ENCODE peak calls at places on chromosomes 13 and 19, in ten cellular contexts. L is heart left ventricle, B is A549, V is body of pancreas, A is tibial nerve, P is uterus, Q is adrenal gland, M is esophagus squamous epithelium, W is IMR-90, E is ovary. J is an unnamed sample. For H3K4me1, the result is how much of the 10 kb centered on the place peaks cover.

GRCh38 chr13:89061821-89062220 is 1390.7 kb downstream of the SLITRK5 start:
- DNase-seq in L (no peak), B (no peak), V (peak), A (no peak), P (no peak), Q (no peak), M (no peak), W (no peak), E (no peak), J (no peak)

GRCh38 chr19:1258707-1259205 is 10.4 kb downstream of the MIDN start:
- DNase-seq in L (no peak), B (no peak), V (no peak), A (no peak), P (no peak), Q (no peak), M (no peak), W (no peak), E (no peak), J (no peak)

GRCh38 chr19:31266196-31266595 is 83.0 kb downstream of the TSHZ3 start:
- DNase-seq in L (no peak), B (no peak), V (no peak), A (no peak), P (no peak), Q (no peak), M (no peak), W (no peak), E (no peak), J (peak)

GRCh38 chr13:94596575-94596971 is 621 bp upstream of the TGDS start:
- DNase-seq in L (no peak), B (no peak), V (no peak), A (no peak), P (peak), Q (no peak), M (no peak), W (no peak), E (peak), J (peak)

GRCh38 chr19:4288091-4288777 is 9.2 kb downstream of the SHD start:
- DNase-seq in L (no peak), B (no peak), V (no peak), A (no peak), P (no peak), Q (no peak), M (no peak), W (no peak), E (no peak), J (no peak)

GRCh38 chr13:107942030-107942617 is 273.2 kb downstream of the LIG4 start:
- DNase-seq in L (no peak), B (no peak), V (no peak), A (no peak), P (no peak), Q (no peak), M (no peak), W (no peak), E (no peak), J (no peak)

GRCh38 chr13:107866007-107866665 is 349.2 kb downstream of the LIG4 start:
- DNase-seq in L (no peak), B (no peak), V (peak), A (no peak), P (no peak), Q (no peak), M (no peak), W (peak), E (peak), J (no peak)

GRCh38 chr19:18996796-18997394 is 36.4 kb downstream of the SUGP2 start:
- DNase-seq in L (no peak), B (no peak), V (no peak), A (no peak), P (no peak), Q (no peak), M (no peak), W (no peak), E (no peak), J (no peak)

GRCh38 chr13:78499802-78500201 is 103.5 kb downstream of the POU4F1 start:
- DNase-seq in L (no peak), B (no peak), V (no peak), A (no peak), P (no peak), Q (no peak), M (no peak), W (no peak), E (no peak), J (no peak)

GRCh38 chr19:52231154-52231565 is 38.2 kb upstream of the ZNF766 start:
- DNase-seq in L (no peak), B (no peak), V (no peak), A (no peak), P (no peak), Q (peak), M (no peak), W (peak), E (no peak), J (no peak)

GRCh38 chr19:39401549-39402416 is 4.9 kb upstream of the ZFP36 start:
- DNase-seq in L (no peak), B (no peak), V (peak), A (peak), P (peak), Q (peak), M (no peak), W (peak), E (peak), J (peak)

GRCh38 chr13:113666324-113666660 is 727 bp upstream of the GRK1 start:
- DNase-seq in L (no peak), B (no peak), V (no peak), A (no peak), P (peak), Q (no peak), M (no peak), W (no peak), E (no peak), J (peak)

GRCh38 chr13:42894765-42895181 is 97.3 kb downstream of the EPSTI1 start:
- DNase-seq in L (peak), B (no peak), V (peak), A (no peak), P (no peak), Q (peak), M (no peak), W (peak), E (no peak), J (no peak)

GRCh38 chr19:803686-804418 is 6.6 kb downstream of the PTBP1 start:
- DNase-seq in L (peak), B (no peak), V (no peak), A (no peak), P (no peak), Q (peak), M (no peak), W (no peak), E (no peak), J (no peak)

GRCh38 chr13:100977841-100978240 is 303.2 kb upstream of the TMTC4 start:
- DNase-seq in L (no peak), B (no peak), V (no peak), A (no peak), P (no peak), Q (no peak), M (no peak), W (no peak), E (no peak), J (no peak)

GRCh38 chr19:1855828-1856255 is 7.5 kb downstream of the KLF16 start:
- DNase-seq in L (no peak), B (no peak), V (no peak), A (no peak), P (no peak), Q (no peak), M (no peak), W (peak), E (no peak), J (no peak)

GRCh38 chr13:100130930-100131511 is 42.1 kb downstream of the PCCA start:
- DNase-seq in L (no peak), B (no peak), V (no peak), A (no peak), P (no peak), Q (no peak), M (no peak), W (no peak), E (no peak), J (no peak)

GRCh38 chr19:39428309-39429112 is 7.2 kb downstream of the RPS16 start:
- DNase-seq in L (peak), B (peak), V (peak), A (no peak), P (peak), Q (peak), M (no peak), W (peak), E (peak), J (peak)

GRCh38 chr13:57438072-57438471 is 193.5 kb upstream of the PCDH17 start:
- DNase-seq in L (no peak), B (no peak), V (no peak), A (no peak), P (no peak), Q (no peak), M (no peak), W (no peak), E (no peak), J (no peak)

GRCh38 chr19:1591421-1592022 is 1.1 kb downstream of the MBD3 start:
- DNase-seq in L (no peak), B (no peak), V (peak), A (no peak), P (no peak), Q (no peak), M (no peak), W (no peak), E (no peak), J (no peak)

GRCh38 chr19:40229484-40229883 is 3.0 kb upstream of the CCNP start:
- DNase-seq in L (no peak), B (no peak), V (no peak), A (no peak), P (no peak), Q (no peak), M (no peak), W (peak), E (no peak), J (no peak)

GRCh38 chr13:46666727-46667456 is 113.9 kb downstream of the LRCH1 start:
- DNase-seq in L (no peak), B (no peak), V (no peak), A (no peak), P (no peak), Q (no peak), M (no peak), W (no peak), E (no peak), J (no peak)

GRCh38 chr13:34738251-34739170 is 203.6 kb upstream of the NBEA start:
- DNase-seq in L (no peak), B (no peak), V (no peak), A (no peak), P (no peak), Q (no peak), M (no peak), W (no peak), E (no peak), J (no peak)

GRCh38 chr13:107778094-107778493 is 437.2 kb downstream of the LIG4 start:
- DNase-seq in L (no peak), B (no peak), V (no peak), A (no peak), P (no peak), Q (no peak), M (no peak), W (no peak), E (no peak), J (no peak)

GRCh38 chr19:35513231-35513974 is at the start of gene DMKN:
- DNase-seq in L (no peak), B (no peak), V (no peak), A (no peak), P (no peak), Q (no peak), M (no peak), W (peak), E (no peak), J (no peak)

GRCh38 chr13:30763786-30764440 is 28.6 kb downstream of the ALOX5AP start:
- DNase-seq in L (no peak), B (no peak), V (no peak), A (no peak), P (no peak), Q (no peak), M (no peak), W (peak), E (no peak), J (no peak)

GRCh38 chr19:11061951-11062350 is 27.3 kb upstream of the LDLR start:
- DNase-seq in L (no peak), B (no peak), V (no peak), A (no peak), P (no peak), Q (no peak), M (no peak), W (no peak), E (no peak), J (peak)
- TF ChIP-seq POLR2A in L (no peak), B (no peak), V (no peak), A (no peak), P (no peak), Q (no peak), M (no peak), W (no peak), E (no peak), J (no peak)

GRCh38 chr19:6232567-6232966 is 47.2 kb downstream of the MLLT1 start:
- DNase-seq in L (no peak), B (no peak), V (no peak), A (no peak), P (peak), Q (no peak), M (no peak), W (peak), E (peak), J (no peak)
- H3K4me1 ChIP-seq in L (under half), B (under half), V (under half), A (under half), P (under half), Q (under half), M (half or more), W (under half), E (under half), J (half or more)

DNA sequence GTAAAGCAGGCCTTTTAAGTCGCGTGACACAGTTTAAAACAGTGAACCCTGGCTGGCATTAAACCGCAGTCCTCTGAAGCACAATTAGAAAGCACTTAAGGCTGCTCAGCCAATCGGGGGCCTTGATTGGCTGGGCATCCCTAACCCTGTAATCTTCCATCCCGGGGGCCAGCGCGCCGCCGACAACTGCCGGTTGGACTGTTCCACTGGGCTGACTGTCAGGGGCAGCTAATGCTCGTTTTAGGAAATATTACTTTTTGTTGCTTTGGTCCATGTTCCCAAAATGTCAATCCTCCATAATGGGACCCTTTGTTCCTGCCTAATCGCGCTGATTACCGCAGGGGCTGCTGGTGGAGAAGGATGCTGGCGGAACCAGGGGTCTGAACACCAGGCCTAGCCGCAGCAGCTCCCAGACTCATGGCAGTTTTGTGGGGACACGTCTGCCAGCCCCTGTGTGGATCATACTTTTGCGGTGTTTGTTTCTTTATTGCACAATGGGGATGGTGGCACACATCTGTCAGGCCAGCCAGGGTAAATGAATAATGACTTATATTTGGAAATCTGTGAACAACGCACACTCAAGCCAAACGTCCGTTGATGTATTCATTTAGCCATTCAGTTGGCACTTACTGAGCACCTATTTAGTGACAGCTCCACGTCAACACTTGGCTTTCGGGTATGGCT is 127.1 kb upstream of the SPACA7 start:
- DNase-seq in L (no peak), B (no peak), V (no peak), A (no peak), P (no peak), Q (no peak), M (no peak), W (no peak), E (no peak), J (no peak)
- TF ChIP-seq POLR2A in L (no peak), B (no peak), V (no peak), A (no peak), P (no peak), Q (no peak), M (no peak), W (no peak), E (no peak), J (no peak)

GRCh38 chr13:41005709-41006108 is 13.4 kb downstream of the ELF1 start:
- DNase-seq in L (no peak), B (no peak), V (no peak), A (no peak), P (no peak), Q (no peak), M (no peak), W (no peak), E (no peak), J (no peak)

GRCh38 chr13:41004875-41005693 is 14.0 kb downstream of the ELF1 start:
- DNase-seq in L (no peak), B (no peak), V (no peak), A (no peak), P (no peak), Q (no peak), M (no peak), W (no peak), E (no peak), J (no peak)

GRCh38 chr13:41006296-41006695 is 12.8 kb downstream of the ELF1 start:
- DNase-seq in L (no peak), B (no peak), V (no peak), A (no peak), P (no peak), Q (no peak), M (no peak), W (no peak), E (no peak), J (no peak)

GRCh38 chr13:40996433-40997095 is 22.6 kb downstream of the ELF1 start:
- DNase-seq in L (no peak), B (no peak), V (no peak), A (no peak), P (no peak), Q (no peak), M (no peak), W (no peak), E (no peak), J (no peak)

GRCh38 chr13:41001695-41002094 is 17.4 kb downstream of the ELF1 start:
- DNase-seq in L (no peak), B (no peak), V (no peak), A (no peak), P (no peak), Q (no peak), M (no peak), W (no peak), E (no peak), J (no peak)
- H3K4me1 ChIP-seq in L (under half), B (under half), V (half or more), A (under half), P (under half), Q (under half), M (half or more), W (under half), E (under half), J (under half)

GRCh38 chr13:87536499-87536898 is 134.7 kb upstream of the SLITRK5 start:
- DNase-seq in L (no peak), B (no peak), V (no peak), A (no peak), P (no peak), Q (no peak), M (no peak), W (no peak), E (no peak), J (no peak)
- TF ChIP-seq POLR2A in L (no peak), B (no peak), V (no peak), A (no peak), P (no peak), Q (no peak), M (no peak), W (no peak), E (no peak), J (no peak)

GRCh38 chr13:51981355-51981754 is 29.9 kb downstream of the ATP7B start:
- DNase-seq in L (no peak), B (no peak), V (no peak), A (no peak), P (no peak), Q (no peak), M (no peak), W (no peak), E (no peak), J (no peak)
- H3K4me1 ChIP-seq in L (under half), B (under half), V (under half), A (under half), P (under half), Q (under half), M (under half), W (under half), E (under half), J (under half)

GRCh38 chr19:43773725-43774102 is 7.1 kb downstream of the KCNN4 start:
- DNase-seq in L (no peak), B (no peak), V (no peak), A (no peak), P (no peak), Q (no peak), M (no peak), W (no peak), E (no peak), J (no peak)

GRCh38 chr19:43777163-43777700 is 3.5 kb downstream of the KCNN4 start:
- DNase-seq in L (peak), B (peak), V (peak), A (no peak), P (no peak), Q (no peak), M (no peak), W (peak), E (no peak), J (no peak)

GRCh38 chr19:43776285-43776684 is 4.5 kb downstream of the KCNN4 start:
- DNase-seq in L (no peak), B (no peak), V (no peak), A (no peak), P (no peak), Q (no peak), M (no peak), W (no peak), E (no peak), J (no peak)

GRCh38 chr19:43775299-43775890 is 5.4 kb downstream of the KCNN4 start:
- DNase-seq in L (no peak), B (no peak), V (no peak), A (no peak), P (no peak), Q (no peak), M (no peak), W (no peak), E (no peak), J (no peak)

GRCh38 chr19:43774103-43774939 is 6.5 kb downstream of the KCNN4 start:
- DNase-seq in L (peak), B (no peak), V (peak), A (peak), P (peak), Q (peak), M (no peak), W (peak), E (peak), J (no peak)
- TF ChIP-seq POLR2A in L (no peak), B (no peak), V (no peak), A (no peak), P (no peak), Q (no peak), M (no peak), W (no peak), E (no peak), J (no peak)

DNA sequence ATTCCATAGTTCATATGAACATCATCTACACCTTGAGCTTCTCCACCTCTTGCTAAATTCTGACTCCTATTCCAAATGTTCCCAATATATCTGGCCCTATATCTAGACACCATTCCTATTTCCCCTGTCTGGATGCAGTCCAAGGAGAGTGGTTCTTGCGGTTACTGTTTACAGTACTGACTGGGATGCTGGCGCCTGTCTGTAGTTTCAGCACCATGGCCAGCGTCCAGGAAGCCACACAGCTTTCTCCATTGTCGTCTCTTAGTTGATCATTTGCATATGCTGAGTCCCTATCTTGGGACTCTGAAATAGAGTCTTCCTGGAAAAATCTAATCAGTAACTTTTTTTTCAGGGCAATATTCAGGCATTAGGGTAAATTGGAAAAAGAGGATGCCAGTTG is 14.9 kb downstream of the LAIR2 start:
- DNase-seq in L (peak), B (peak), V (peak), A (peak), P (no peak), Q (peak), M (no peak), W (peak), E (peak), J (no peak)
- H3K4me1 ChIP-seq in L (under half), B (under half), V (under half), A (under half), P (under half), Q (under half), M (under half), W (under half), E (under half), J (under half)